ENCODE peak calls at places on chromosome 13, in eight cellular contexts. A is stimulated activated CD8-positive, alpha-beta memory T cell treated with anti-CD3 and anti-CD28 coated beads, Interleukin-12 subunit alpha, Interleukin-12 subunit beta, amount 100 ng/mL, for 4 hours; Q is fibroblast of mammary gland; J is upper lobe of left lung; X is T-helper 2 cell; Y is body of pancreas; Z is T-cell; E is naive thymus-derived CD8-positive, alpha-beta T cell. C is an unnamed sample.

GRCh38 chr13:113860579-113861432 is 3.1 kb downstream of the GAS6 start:
- DNase-seq in A (no peak), Q (no peak), J (peak), X (no peak), Y (peak), Z (no peak), E (peak), C (no peak)

GRCh38 chr13:45047394-45048328 is 58.3 kb downstream of the GPALPP1 start:
- DNase-seq in A (peak), Q (peak), J (peak), X (peak), Y (peak), Z (peak), E (peak), C (peak)

GRCh38 chr13:47415048-47415447 is 518.2 kb upstream of the HTR2A start:
- DNase-seq in A (no peak), Q (no peak), J (no peak), X (no peak), Y (no peak), Z (no peak), E (no peak), C (no peak)

GRCh38 chr13:30734434-30734833 is 909 bp upstream of the ALOX5AP start:
- DNase-seq in A (no peak), Q (peak), J (no peak), X (no peak), Y (no peak), Z (no peak), E (no peak), C (no peak)

GRCh38 chr13:33205804-33206221 is 79.7 kb downstream of the STARD13 start:
- DNase-seq in A (no peak), Q (peak), J (no peak), X (no peak), Y (peak), Z (no peak), E (no peak), C (no peak)

GRCh38 chr13:49298903-49299605 is 51.3 kb downstream of the CDADC1 start:
- DNase-seq in A (no peak), Q (no peak), J (no peak), X (no peak), Y (no peak), Z (no peak), E (no peak), C (no peak)

GRCh38 chr13:80379245-80379644 is 38.3 kb upstream of the SPRY2 start:
- DNase-seq in A (no peak), Q (peak), J (no peak), X (no peak), Y (no peak), Z (no peak), E (no peak), C (no peak)

GRCh38 chr13:113275387-113275786 is 21.7 kb upstream of the LAMP1 start:
- DNase-seq in A (no peak), Q (peak), J (peak), X (no peak), Y (peak), Z (peak), E (peak), C (peak)

GRCh38 chr13:113647351-113648217 is 10.4 kb downstream of the ATP4B start:
- DNase-seq in A (no peak), Q (peak), J (peak), X (no peak), Y (peak), Z (no peak), E (no peak), C (peak)

GRCh38 chr13:24288870-24289269 is 20.5 kb upstream of the C1QTNF9 start:
- DNase-seq in A (no peak), Q (peak), J (no peak), X (no peak), Y (no peak), Z (no peak), E (no peak), C (no peak)

GRCh38 chr13:51032831-51033230 is 78.2 kb downstream of the C13orf42 start:
- DNase-seq in A (no peak), Q (no peak), J (no peak), X (no peak), Y (no peak), Z (no peak), E (no peak), C (no peak)

GRCh38 chr13:109156181-109156935 is 526.9 kb downstream of the MYO16 start:
- DNase-seq in A (no peak), Q (peak), J (no peak), X (no peak), Y (no peak), Z (no peak), E (no peak), C (no peak)

GRCh38 chr13:106499905-106500304 is 35.6 kb downstream of the EFNB2 start:
- DNase-seq in A (no peak), Q (peak), J (no peak), X (no peak), Y (no peak), Z (no peak), E (no peak), C (no peak)

GRCh38 chr13:27797228-27797624 is 4.9 kb downstream of the GSX1 start:
- DNase-seq in A (no peak), Q (peak), J (no peak), X (no peak), Y (peak), Z (no peak), E (no peak), C (no peak)

GRCh38 chr13:73109969-73110368 is 51.2 kb downstream of the KLF5 start:
- DNase-seq in A (no peak), Q (no peak), J (no peak), X (no peak), Y (no peak), Z (no peak), E (no peak), C (no peak)

GRCh38 chr13:49356224-49356623 is 87.6 kb downstream of the CAB39L start:
- DNase-seq in A (no peak), Q (peak), J (no peak), X (no peak), Y (no peak), Z (no peak), E (no peak), C (no peak)

GRCh38 chr13:99281811-99282263 is 23.7 kb upstream of the GPR18 start:
- DNase-seq in A (peak), Q (peak), J (peak), X (peak), Y (peak), Z (peak), E (peak), C (peak)

GRCh38 chr13:23871616-23872220 is 17.5 kb downstream of the MIPEP start:
- DNase-seq in A (no peak), Q (peak), J (no peak), X (no peak), Y (no peak), Z (no peak), E (no peak), C (no peak)

GRCh38 chr13:113861433-113862030 is 2.3 kb downstream of the GAS6 start:
- DNase-seq in A (no peak), Q (no peak), J (no peak), X (no peak), Y (no peak), Z (no peak), E (no peak), C (no peak)

GRCh38 chr13:41418027-41418426 is 39.3 kb upstream of the RGCC start:
- DNase-seq in A (no peak), Q (peak), J (no peak), X (no peak), Y (no peak), Z (no peak), E (no peak), C (no peak)

GRCh38 chr13:112583592-112584277 is 4.2 kb downstream of the TUBGCP3 start:
- DNase-seq in A (no peak), Q (no peak), J (peak), X (no peak), Y (no peak), Z (no peak), E (no peak), C (no peak)

GRCh38 chr13:108194435-108194936 is 20.9 kb downstream of the LIG4 start:
- DNase-seq in A (no peak), Q (no peak), J (no peak), X (no peak), Y (no peak), Z (no peak), E (no peak), C (no peak)

GRCh38 chr13:44052843-44053607 is 173.3 kb downstream of the LACC1 start:
- DNase-seq in A (no peak), Q (peak), J (peak), X (no peak), Y (no peak), Z (no peak), E (no peak), C (no peak)

GRCh38 chr13:59458908-59459579 is 704.7 kb downstream of the DIAPH3 start:
- DNase-seq in A (no peak), Q (peak), J (no peak), X (no peak), Y (no peak), Z (no peak), E (no peak), C (no peak)

GRCh38 chr13:45445053-45445452 is 19.7 kb upstream of the COG3 start:
- DNase-seq in A (no peak), Q (no peak), J (no peak), X (no peak), Y (no peak), Z (no peak), E (no peak), C (peak)

GRCh38 chr13:42215578-42216421 is 56.2 kb upstream of the AKAP11 start:
- DNase-seq in A (no peak), Q (peak), J (peak), X (no peak), Y (peak), Z (no peak), E (no peak), C (no peak)

GRCh38 chr13:110644892-110645521 is 29.7 kb downstream of the NAXD start:
- DNase-seq in A (no peak), Q (peak), J (peak), X (no peak), Y (peak), Z (peak), E (peak), C (peak)

GRCh38 chr13:40402931-40403412 is 263.5 kb downstream of the FOXO1 start:
- DNase-seq in A (no peak), Q (peak), J (no peak), X (no peak), Y (no peak), Z (no peak), E (no peak), C (no peak)

GRCh38 chr13:75495938-75496337 is 14.0 kb upstream of the TBC1D4 start:
- DNase-seq in A (no peak), Q (peak), J (no peak), X (no peak), Y (no peak), Z (no peak), E (no peak), C (no peak)

GRCh38 chr13:99056381-99057014 is 78.6 kb upstream of the DOCK9 start:
- DNase-seq in A (no peak), Q (peak), J (no peak), X (no peak), Y (no peak), Z (no peak), E (no peak), C (no peak)

GRCh38 chr13:50352720-50353491 is 337.7 kb downstream of the KCNRG start:
- DNase-seq in A (no peak), Q (no peak), J (no peak), X (no peak), Y (no peak), Z (no peak), E (no peak), C (no peak)

C was measured in left lobe of liver.